ENCODE peak calls at places on chromosomes 4 and X, in five cellular contexts. W, Y, B, D and C are unnamed samples. For H3K4me1, the result is how much of the 10 kb centered on the place peaks cover.

GRCh38 chr4:16199132-16199531 is 27.1 kb downstream of the TAPT1 start:
- DNase-seq in W (no peak), Y (no peak), B (no peak), D (peak), C (no peak)

GRCh38 chrX:154010330-154011087 is 9.2 kb downstream of the IRAK1 start:
- DNase-seq in W (peak), Y (no peak), B (no peak), D (no peak), C (no peak)

GRCh38 chr4:169351860-169352259 is 81.1 kb upstream of the SH3RF1 start:
- DNase-seq in W (no peak), Y (no peak), B (no peak), D (no peak), C (no peak)

GRCh38 chr4:17597517-17597916 is 16.9 kb upstream of the MED28 start:
- DNase-seq in W (no peak), Y (peak), B (no peak), D (no peak), C (no peak)

GRCh38 chr4:7542781-7543180 is 108.1 kb upstream of the PSAPL1 start:
- DNase-seq in W (no peak), Y (no peak), B (no peak), D (no peak), C (no peak)

GRCh38 chr4:140603286-140603685 is 34.5 kb upstream of the UCP1 start:
- DNase-seq in W (no peak), Y (no peak), B (no peak), D (no peak), C (peak)

GRCh38 chr4:17701882-17702281 is 79.5 kb downstream of the FAM184B start:
- DNase-seq in W (no peak), Y (no peak), B (no peak), D (no peak), C (no peak)

GRCh38 chr4:24965627-24966026 is 52.8 kb upstream of the CCDC149 start:
- DNase-seq in W (no peak), Y (peak), B (no peak), D (no peak), C (no peak)

GRCh38 chrX:49212209-49212608 is 12.2 kb upstream of the SYP start:
- DNase-seq in W (no peak), Y (no peak), B (no peak), D (no peak), C (no peak)

GRCh38 chr4:32199639-32200038 is 1479.5 kb downstream of the PCDH7 start:
- DNase-seq in W (no peak), Y (no peak), B (no peak), D (no peak), C (no peak)

GRCh38 chr4:46649390-46649789 is 259.5 kb upstream of the GABRA2 start:
- DNase-seq in W (no peak), Y (no peak), B (no peak), D (no peak), C (no peak)

GRCh38 chrX:7112071-7112470 is 35.4 kb upstream of the STS start:
- DNase-seq in W (no peak), Y (no peak), B (no peak), D (no peak), C (no peak)

GRCh38 chrX:107626481-107626880 is 1.8 kb upstream of the PRPS1 start:
- DNase-seq in W (no peak), Y (no peak), B (no peak), D (no peak), C (peak)

GRCh38 chrX:131763674-131764073 is 219.8 kb downstream of the OR13H1 start:
- DNase-seq in W (no peak), Y (no peak), B (no peak), D (no peak), C (no peak)

GRCh38 chrX:9535101-9535500 is 70.2 kb downstream of the TBL1X start:
- DNase-seq in W (no peak), Y (peak), B (no peak), D (no peak), C (no peak)
- H3K4me1 ChIP-seq in W (under half), Y (under half), B (under half), D (under half), C (under half)

GRCh38 chrX:110003167-110004156 is 548 bp downstream of the TMEM164 start:
- DNase-seq in W (no peak), Y (peak), B (peak), D (no peak), C (peak)
- H3K4me1 ChIP-seq in W (under half), Y (under half), B (under half), D (under half), C (under half)

GRCh38 chr4:1266881-1267763 is 18.2 kb upstream of the CTBP1 start:
- DNase-seq in W (no peak), Y (no peak), B (no peak), D (no peak), C (no peak)
- H3K4me1 ChIP-seq in W (under half), Y (under half), B (under half), D (under half), C (under half)

DNA sequence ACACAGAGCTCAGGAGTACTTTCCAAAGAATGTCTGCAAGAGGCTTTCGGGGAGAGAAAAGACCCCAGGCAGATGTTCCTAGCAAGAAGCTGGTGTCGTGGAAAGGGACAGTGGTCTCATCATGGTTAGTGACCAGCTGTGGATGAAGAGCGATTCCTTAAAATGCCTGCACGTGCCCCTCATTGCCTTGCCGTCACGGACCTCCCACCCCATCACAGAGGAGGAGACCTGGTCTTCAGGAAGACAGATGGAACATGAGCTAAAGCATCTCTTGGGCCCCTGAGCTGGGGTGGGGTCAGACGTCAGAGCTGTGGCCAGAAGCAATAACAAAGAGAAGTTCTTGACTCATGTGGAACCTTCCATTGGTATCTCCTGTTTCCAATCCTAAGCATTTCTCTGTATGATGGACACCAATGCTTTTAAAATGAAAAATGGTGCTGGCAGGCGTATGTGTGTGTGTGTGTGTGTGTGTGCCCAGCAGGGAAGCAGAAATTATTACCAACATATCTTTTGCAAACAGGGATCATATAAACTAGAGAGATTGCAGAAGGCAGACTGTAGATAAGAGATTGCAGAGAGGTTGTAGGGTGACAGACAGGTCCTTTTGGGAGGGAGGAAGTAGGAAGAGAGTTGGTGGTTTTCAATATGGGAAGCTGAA is 25.2 kb upstream of the ASMTL start:
- DNase-seq in W (no peak), Y (peak), B (no peak), D (no peak), C (no peak)
- H3K4me1 ChIP-seq in W (under half), Y (half or more), B (under half), D (under half), C (under half)